ENCODE peak calls at places on chromosomes 1 and 21, in six cellular contexts. D is brain microvascular endothelial cell; L is fibroblast of the conjunctiva; W is activated T-helper 1 cell treated with anti-CD3 and anti-CD28 coated beads, Interleukin-2, amount 50 U/mL, for 16 hours; N is amygdala; S is GM19239. B is an unnamed sample.

GRCh38 chr1:96927125-96927524 is 205.5 kb downstream of the PTBP2 start:
- DNase-seq in W (no peak), L (no peak), D (no peak), S (no peak), N (no peak), B (no peak)

GRCh38 chr21:41666641-41667051 is 100.2 kb downstream of the RIPK4 start:
- DNase-seq in N (no peak), D (no peak), L (no peak), S (no peak), W (no peak), B (no peak)

GRCh38 chr1:47627471-47628370 is 189.9 kb downstream of the FOXD2 start:
- DNase-seq in N (no peak), D (no peak), L (no peak), W (no peak), S (no peak), B (no peak)

GRCh38 chr1:115322631-115323030 is 15.4 kb downstream of the NGF start:
- DNase-seq in N (no peak), D (peak), L (no peak), W (no peak), S (no peak), B (no peak)

GRCh38 chr1:57599233-57599994 is 175.6 kb upstream of the DAB1 start:
- DNase-seq in L (no peak), D (no peak), W (no peak), S (no peak), N (no peak), B (no peak)

GRCh38 chr1:226308166-226308722 is 720 bp downstream of the LIN9 start:
- DNase-seq in L (no peak), D (no peak), W (no peak), N (no peak), S (peak), B (peak)

GRCh38 chr1:20540281-20540680 is 12.1 kb upstream of the FAM43B start:
- DNase-seq in L (no peak), D (no peak), N (no peak), S (no peak), W (no peak), B (no peak)

GRCh38 chr1:5944848-5945167 is 47.4 kb downstream of the NPHP4 start:
- DNase-seq in W (no peak), N (no peak), D (no peak), L (no peak), S (no peak), B (no peak)

GRCh38 chr1:167987174-167987573 is 50.3 kb upstream of the MPC2 start:
- DNase-seq in S (no peak), L (no peak), D (no peak), N (no peak), W (no peak), B (no peak)

GRCh38 chr21:34869541-34869940 is 179.6 kb downstream of the RUNX1 start:
- DNase-seq in L (no peak), D (no peak), W (no peak), S (no peak), N (no peak), B (no peak)

GRCh38 chr1:103087261-103087660 is 21.1 kb downstream of the COL11A1 start:
- DNase-seq in S (no peak), W (no peak), D (no peak), L (no peak), N (no peak), B (no peak)

GRCh38 chr1:44733784-44734183 is 2.8 kb upstream of the RNU5D-1 start:
- DNase-seq in D (no peak), S (no peak), L (no peak), N (no peak), W (no peak), B (no peak)

GRCh38 chr1:87226341-87226760 is 102.3 kb upstream of the LMO4 start:
- DNase-seq in W (no peak), L (peak), D (peak), S (no peak), N (no peak), B (no peak)

GRCh38 chr1:234531181-234532132 is 52.5 kb upstream of the TARBP1 start:
- DNase-seq in W (no peak), D (peak), L (peak), N (no peak), S (no peak), B (no peak)

GRCh38 chr1:232335751-232336274 is 294.1 kb downstream of the SIPA1L2 start:
- DNase-seq in S (no peak), D (no peak), L (no peak), W (no peak), N (no peak), B (peak)

GRCh38 chr1:51575406-51576084 is 41.3 kb upstream of the OSBPL9 start:
- DNase-seq in S (no peak), W (no peak), D (peak), N (no peak), L (peak), B (no peak)

GRCh38 chr1:207823880-207824566 is 72.2 kb downstream of the CD46 start:
- DNase-seq in S (no peak), N (peak), L (peak), W (peak), D (peak), B (peak)

B was measured in RPMI8226.